ENCODE peak calls at places on chromosomes 5 and 9, in five cellular contexts. I is GM06990, V is glomerular endothelial cell, U is globus pallidus, L is transverse colon. N is an unnamed sample.

GRCh38 chr9:72898784-72899733 is 53.8 kb downstream of the ALDH1A1 start:
- DNase-seq in V (no peak), L (no peak), U (no peak), I (no peak), N (no peak)

GRCh38 chr9:13845460-13845859 is 468.5 kb downstream of the NFIB start:
- DNase-seq in U (no peak), I (no peak), V (peak; percentile 18), L (no peak), N (no peak)

GRCh38 chr9:129567842-129568559 is 52.9 kb downstream of the C9orf50 start:
- DNase-seq in L (no peak), V (no peak), U (no peak), I (no peak), N (no peak)

GRCh38 chr9:121393318-121393717 is 23.3 kb upstream of the STOM start:
- DNase-seq in I (no peak), U (no peak), V (no peak), L (no peak), N (no peak)

GRCh38 chr5:161089569-161089968 is 237.6 kb upstream of the ATP10B start:
- DNase-seq in U (no peak), I (no peak), V (no peak), L (no peak), N (no peak)

GRCh38 chr9:132698989-132699388 is 28.7 kb downstream of the GTF3C4 start:
- DNase-seq in U (no peak), L (peak; percentile 48), I (no peak), V (peak; percentile 52), N (peak; percentile 43)

GRCh38 chr5:123943136-123943535 is 431.2 kb downstream of the CSNK1G3 start:
- DNase-seq in L (no peak), V (no peak), U (no peak), I (no peak), N (no peak)

GRCh38 chr5:135543151-135543818 is 7.5 kb upstream of the NEUROG1 start:
- DNase-seq in I (no peak), U (no peak), L (no peak), V (no peak), N (no peak)

GRCh38 chr9:111187376-111187775 is 142.6 kb downstream of the OR2K2 start:
- DNase-seq in U (no peak), I (no peak), L (no peak), V (no peak), N (no peak)

GRCh38 chr5:139951296-139951924 is 91.7 kb downstream of the NRG2 start:
- DNase-seq in L (no peak), I (no peak), V (no peak), U (peak; percentile 14), N (no peak)

GRCh38 chr5:92544042-92544441 is 1037.0 kb downstream of the NR2F1-AS1 start:
- DNase-seq in U (no peak), I (no peak), L (no peak), V (no peak), N (no peak)

GRCh38 chr5:57302164-57302563 is 128.3 kb downstream of the GPBP1 start:
- DNase-seq in L (peak; percentile 64), I (no peak), V (peak; percentile 23), U (no peak), N (no peak)

GRCh38 chr5:141199359-141200235 is at the start of gene PCDHB11:
- DNase-seq in V (no peak), U (no peak), L (no peak), I (no peak), N (no peak)

GRCh38 chr9:94761506-94761905 is 35.0 kb downstream of the AOPEP start:
- DNase-seq in I (peak; percentile 13), V (no peak), L (no peak), U (no peak), N (no peak)

GRCh38 chr5:178293400-178293799 is 60.8 kb upstream of the PHYKPL start:
- DNase-seq in V (no peak), U (no peak), L (no peak), I (no peak), N (no peak)

GRCh38 chr5:34930527-34930844 is 1.1 kb downstream of the DNAJC21 start:
- DNase-seq in L (no peak), U (no peak), I (no peak), V (no peak), N (peak; percentile 23)

GRCh38 chr9:14670718-14671117 is 22.5 kb downstream of the ZDHHC21 start:
- DNase-seq in U (no peak), L (no peak), V (peak; percentile 52), I (no peak), N (no peak)

GRCh38 chr5:56900858-56901578 is 8.4 kb upstream of the SETD9 start:
- DNase-seq in I (no peak), V (no peak), L (no peak), U (peak; percentile 48), N (peak; percentile 22)

GRCh38 chr5:160342413-160342941 is 27.9 kb downstream of the C1QTNF2 start:
- DNase-seq in I (no peak), U (no peak), V (no peak), L (no peak), N (no peak)

GRCh38 chr9:92725266-92725545 is 39.4 kb downstream of the BICD2 start:
- DNase-seq in U (no peak), I (no peak), V (no peak), L (no peak), N (no peak)

GRCh38 chr5:137105351-137105750 is 393.8 kb downstream of the SPOCK1 start:
- DNase-seq in U (no peak), L (no peak), I (no peak), V (no peak), N (no peak)

GRCh38 chr5:91178461-91178860 is 204.7 kb downstream of the ARRDC3 start:
- DNase-seq in I (no peak), U (no peak), V (no peak), L (no peak), N (no peak)

GRCh38 chr5:143061161-143061945 is 291.2 kb downstream of the ARHGAP26 start:
- DNase-seq in U (no peak), L (no peak), V (no peak), I (no peak), N (peak; percentile 48)

N was measured in prostate gland.